ENCODE peak calls at places on chromosomes 4 and X, in five cellular contexts. One of them, this sample, is unnamed.

GRCh38 chr4:96063639-96064038 is 223.7 kb downstream of the PDHA2 start:
- DNase-seq in HCT116: no peak
- DNase-seq in vagina: no peak
- DNase-seq in GM12878: no peak
- DNase-seq in prostate gland: no peak
- DNase-seq in this sample: no peak

GRCh38 chrX:57586360-57586759 is 5.5 kb upstream of the ZXDB start:
- DNase-seq in HCT116: no peak
- DNase-seq in vagina: no peak
- DNase-seq in GM12878: no peak
- DNase-seq in prostate gland: no peak
- DNase-seq in this sample: no peak

GRCh38 chrX:107374116-107374515 is 75.3 kb upstream of the FRMPD3 start:
- DNase-seq in HCT116: no peak
- DNase-seq in vagina: no peak
- DNase-seq in GM12878: no peak
- DNase-seq in prostate gland: no peak
- DNase-seq in this sample: no peak

GRCh38 chrX:102712967-102713677 is 874 bp downstream of the GPRASP2 start:
- DNase-seq in HCT116: no peak
- DNase-seq in vagina: no peak
- DNase-seq in GM12878: no peak
- DNase-seq in prostate gland: peak; percentile 60
- DNase-seq in this sample: peak; percentile 59

GRCh38 chr4:15434086-15434485 is 6.3 kb downstream of the C1QTNF7 start:
- DNase-seq in HCT116: no peak
- DNase-seq in vagina: no peak
- DNase-seq in GM12878: no peak
- DNase-seq in prostate gland: no peak
- DNase-seq in this sample: no peak

GRCh38 chr4:24656906-24657305 is 72.6 kb upstream of the DHX15 start:
- DNase-seq in HCT116: no peak
- DNase-seq in vagina: no peak
- DNase-seq in GM12878: no peak
- DNase-seq in prostate gland: no peak
- DNase-seq in this sample: no peak

GRCh38 chr4:76016383-76016782 is 6.9 kb downstream of the CXCL10 start:
- DNase-seq in HCT116: no peak
- DNase-seq in vagina: no peak
- DNase-seq in GM12878: peak; percentile 37
- DNase-seq in prostate gland: no peak
- DNase-seq in this sample: no peak

GRCh38 chr4:76246852-76247251 is 4.7 kb upstream of the FAM47E start:
- DNase-seq in HCT116: no peak
- DNase-seq in vagina: no peak
- DNase-seq in GM12878: no peak
- DNase-seq in prostate gland: no peak
- DNase-seq in this sample: no peak

GRCh38 chr4:111198426-111198825 is 575.5 kb upstream of the PITX2 start:
- DNase-seq in HCT116: no peak
- DNase-seq in vagina: no peak
- DNase-seq in GM12878: no peak
- DNase-seq in prostate gland: no peak
- DNase-seq in this sample: no peak

GRCh38 chrX:67408423-67409079 is 135.3 kb upstream of the AR start:
- DNase-seq in HCT116: no peak
- DNase-seq in vagina: no peak
- DNase-seq in GM12878: no peak
- DNase-seq in prostate gland: no peak
- DNase-seq in this sample: no peak

GRCh38 chrX:555589-556220 is 74.9 kb upstream of the SHOX start:
- DNase-seq in HCT116: no peak
- DNase-seq in vagina: peak; percentile 43
- DNase-seq in GM12878: no peak
- DNase-seq in prostate gland: no peak
- DNase-seq in this sample: no peak

GRCh38 chrX:15043538-15043937 is 170.3 kb downstream of the MOSPD2 start:
- DNase-seq in HCT116: no peak
- DNase-seq in vagina: no peak
- DNase-seq in GM12878: peak; percentile 5
- DNase-seq in prostate gland: no peak
- DNase-seq in this sample: no peak

GRCh38 chrX:8579602-8580001 is 115.0 kb downstream of the VCX3B start:
- DNase-seq in HCT116: no peak
- DNase-seq in vagina: no peak
- DNase-seq in GM12878: no peak
- DNase-seq in prostate gland: no peak
- DNase-seq in this sample: no peak

GRCh38 chr4:183130328-183131155 is 31.5 kb downstream of the WWC2 start:
- DNase-seq in HCT116: no peak
- DNase-seq in vagina: no peak
- DNase-seq in GM12878: no peak
- DNase-seq in prostate gland: peak; percentile 78
- DNase-seq in this sample: peak; percentile 66

GRCh38 chrX:125710403-125711062 is 390.9 kb downstream of the TEX13C start:
- DNase-seq in HCT116: no peak
- DNase-seq in vagina: no peak
- DNase-seq in GM12878: no peak
- DNase-seq in prostate gland: no peak
- DNase-seq in this sample: no peak

GRCh38 chr4:139834210-139834609 is 168.6 kb downstream of the MGST2 start:
- DNase-seq in HCT116: no peak
- DNase-seq in vagina: no peak
- DNase-seq in GM12878: no peak
- DNase-seq in prostate gland: no peak
- DNase-seq in this sample: no peak

GRCh38 chr4:89245459-89245858 is 62.1 kb downstream of the GPRIN3 start:
- DNase-seq in HCT116: no peak
- DNase-seq in vagina: no peak
- DNase-seq in GM12878: no peak
- DNase-seq in prostate gland: no peak
- DNase-seq in this sample: no peak

GRCh38 chr4:109079177-109079576 is 223.3 kb downstream of the COL25A1 start:
- DNase-seq in HCT116: no peak
- DNase-seq in vagina: no peak
- DNase-seq in GM12878: no peak
- DNase-seq in prostate gland: no peak
- DNase-seq in this sample: no peak

GRCh38 chrX:86806786-86807185 is 658.5 kb downstream of the DACH2 start:
- DNase-seq in HCT116: no peak
- DNase-seq in vagina: no peak
- DNase-seq in GM12878: no peak
- DNase-seq in prostate gland: no peak
- DNase-seq in this sample: no peak

GRCh38 chr4:7630559-7631287 is 196.0 kb upstream of the PSAPL1 start:
- DNase-seq in HCT116: peak; percentile 33
- DNase-seq in vagina: no peak
- DNase-seq in GM12878: no peak
- DNase-seq in prostate gland: peak; percentile 34
- DNase-seq in this sample: no peak

GRCh38 chrX:34343001-34343400 is 210.9 kb upstream of the FAM47A start:
- DNase-seq in HCT116: no peak
- DNase-seq in vagina: no peak
- DNase-seq in GM12878: no peak
- DNase-seq in prostate gland: peak; percentile 6
- DNase-seq in this sample: no peak

GRCh38 chrX:16771483-16772398 is 14.5 kb upstream of the TXLNG start:
- DNase-seq in HCT116: peak; percentile 81
- DNase-seq in vagina: no peak
- DNase-seq in GM12878: no peak
- DNase-seq in prostate gland: no peak
- DNase-seq in this sample: no peak

GRCh38 chr4:7223566-7223965 is 31.2 kb downstream of the SORCS2 start:
- DNase-seq in HCT116: no peak
- DNase-seq in vagina: no peak
- DNase-seq in GM12878: no peak
- DNase-seq in prostate gland: no peak
- DNase-seq in this sample: no peak

GRCh38 chr4:123415977-123416376 is 19.4 kb downstream of the SPRY1 start:
- DNase-seq in HCT116: no peak
- DNase-seq in vagina: no peak
- DNase-seq in GM12878: no peak
- DNase-seq in prostate gland: no peak
- DNase-seq in this sample: no peak

GRCh38 chrX:47515941-47516649 is 33.1 kb upstream of the ZNF41 start:
- DNase-seq in HCT116: no peak
- DNase-seq in vagina: no peak
- DNase-seq in GM12878: no peak
- DNase-seq in prostate gland: no peak
- DNase-seq in this sample: no peak

GRCh38 chrX:9317174-9317573 is 147.7 kb upstream of the TBL1X start:
- DNase-seq in HCT116: no peak
- DNase-seq in vagina: no peak
- DNase-seq in GM12878: no peak
- DNase-seq in prostate gland: no peak
- DNase-seq in this sample: no peak

DNA sequence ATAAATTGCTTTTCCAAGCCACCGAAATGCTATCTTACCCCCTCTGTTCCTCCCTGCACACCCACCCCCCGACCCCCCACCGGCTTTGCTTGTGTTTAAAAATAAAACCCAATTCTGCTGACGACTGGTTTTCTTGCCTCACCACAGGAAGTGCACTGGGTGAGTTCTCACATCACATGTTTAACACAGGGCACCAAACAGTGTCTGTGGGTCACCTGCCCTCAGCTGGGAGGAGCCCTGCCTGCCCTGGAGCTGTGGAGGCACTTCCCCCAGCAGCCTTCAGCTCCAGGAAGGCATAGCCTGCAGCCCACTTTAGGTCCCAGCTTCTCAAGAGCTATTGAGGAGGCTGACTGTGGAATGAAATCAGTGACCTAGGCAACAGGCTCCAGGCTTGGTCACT is 8.8 kb downstream of the TMEM255A start:
- DNase-seq in HCT116: no peak
- DNase-seq in vagina: no peak
- DNase-seq in GM12878: peak; percentile 61
- DNase-seq in prostate gland: no peak
- DNase-seq in this sample: no peak
- TF ChIP-seq POLR2AphosphoS5 in HCT116: no peak
- TF ChIP-seq POLR2AphosphoS5 in vagina: no peak
- TF ChIP-seq POLR2AphosphoS5 in GM12878: no peak
- TF ChIP-seq POLR2AphosphoS5 in prostate gland: no peak
- TF ChIP-seq POLR2AphosphoS5 in this sample: no peak

GRCh38 chrX:136212557-136213111 is 38.6 kb downstream of the MAP7D3 start:
- DNase-seq in HCT116: no peak
- DNase-seq in vagina: no peak
- DNase-seq in GM12878: no peak
- DNase-seq in prostate gland: no peak
- DNase-seq in this sample: no peak

GRCh38 chrX:136210243-136210642 is 41.0 kb downstream of the MAP7D3 start:
- DNase-seq in HCT116: no peak
- DNase-seq in vagina: no peak
- DNase-seq in GM12878: no peak
- DNase-seq in prostate gland: no peak
- DNase-seq in this sample: no peak

GRCh38 chrX:136210806-136211205 is 40.4 kb downstream of the MAP7D3 start:
- DNase-seq in HCT116: no peak
- DNase-seq in vagina: no peak
- DNase-seq in GM12878: no peak
- DNase-seq in prostate gland: no peak
- DNase-seq in this sample: no peak

GRCh38 chrX:136209751-136210150 is 41.4 kb downstream of the MAP7D3 start:
- DNase-seq in HCT116: no peak
- DNase-seq in vagina: no peak
- DNase-seq in GM12878: no peak
- DNase-seq in prostate gland: no peak
- DNase-seq in this sample: no peak

DNA sequence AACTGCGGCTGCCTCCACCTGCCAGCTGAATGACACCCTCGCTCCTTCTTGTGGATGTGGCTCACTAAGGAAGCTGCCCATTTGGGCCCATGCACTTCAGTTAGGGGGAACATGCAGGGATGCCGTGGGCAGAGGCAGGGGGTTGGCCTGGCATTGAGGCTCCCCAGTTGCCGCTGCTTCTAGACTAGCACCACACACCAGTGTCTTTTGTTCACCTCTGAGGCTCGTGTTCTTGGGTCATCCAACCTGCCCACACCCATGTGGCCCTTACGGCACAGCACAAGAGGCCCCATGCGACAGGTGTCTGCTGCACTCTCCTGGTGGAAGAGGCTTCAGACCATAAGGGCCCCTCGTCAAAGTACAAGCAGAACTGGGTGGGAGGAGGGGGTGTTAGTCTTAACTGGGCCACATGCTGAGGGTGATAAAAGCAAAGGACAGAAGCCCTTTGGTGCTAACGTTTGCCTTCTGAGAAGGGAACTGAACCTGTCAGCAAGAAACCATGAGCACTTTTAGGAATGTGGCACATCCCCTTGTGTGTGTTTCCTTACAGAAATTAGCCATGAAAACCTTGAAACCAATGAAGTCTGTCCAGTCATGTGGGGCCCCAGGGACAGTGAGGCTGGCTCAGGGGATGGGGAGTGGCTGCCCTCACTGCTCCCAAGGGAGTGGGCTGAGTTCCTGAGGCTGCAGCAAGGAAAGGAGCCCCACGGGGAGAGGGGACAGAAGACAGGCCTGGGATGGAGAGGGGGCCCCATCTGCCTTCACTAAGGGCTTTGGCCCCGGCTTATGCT is 39.2 kb downstream of the MAP7D3 start:
- DNase-seq in HCT116: no peak
- DNase-seq in vagina: no peak
- DNase-seq in GM12878: no peak
- DNase-seq in prostate gland: no peak
- DNase-seq in this sample: no peak
- TF ChIP-seq POLR2AphosphoS5 in HCT116: no peak
- TF ChIP-seq POLR2AphosphoS5 in vagina: no peak
- TF ChIP-seq POLR2AphosphoS5 in GM12878: no peak
- TF ChIP-seq POLR2AphosphoS5 in prostate gland: no peak
- TF ChIP-seq POLR2AphosphoS5 in this sample: no peak

GRCh38 chrX:22095306-22095705 is 63.2 kb downstream of the PHEX start:
- DNase-seq in HCT116: no peak
- DNase-seq in vagina: no peak
- DNase-seq in GM12878: no peak
- DNase-seq in prostate gland: no peak
- DNase-seq in this sample: peak; percentile 19
- TF ChIP-seq POLR2AphosphoS5 in HCT116: no peak
- TF ChIP-seq POLR2AphosphoS5 in vagina: no peak
- TF ChIP-seq POLR2AphosphoS5 in GM12878: no peak
- TF ChIP-seq POLR2AphosphoS5 in prostate gland: no peak
- TF ChIP-seq POLR2AphosphoS5 in this sample: peak; percentile 47

GRCh38 chrX:110733166-110733565 is 62.5 kb downstream of the CHRDL1 start:
- DNase-seq in HCT116: no peak
- DNase-seq in vagina: no peak
- DNase-seq in GM12878: no peak
- DNase-seq in prostate gland: no peak
- DNase-seq in this sample: no peak

GRCh38 chrX:110734894-110735541 is 60.6 kb downstream of the CHRDL1 start:
- DNase-seq in HCT116: no peak
- DNase-seq in vagina: no peak
- DNase-seq in GM12878: no peak
- DNase-seq in prostate gland: no peak
- DNase-seq in this sample: no peak

DNA sequence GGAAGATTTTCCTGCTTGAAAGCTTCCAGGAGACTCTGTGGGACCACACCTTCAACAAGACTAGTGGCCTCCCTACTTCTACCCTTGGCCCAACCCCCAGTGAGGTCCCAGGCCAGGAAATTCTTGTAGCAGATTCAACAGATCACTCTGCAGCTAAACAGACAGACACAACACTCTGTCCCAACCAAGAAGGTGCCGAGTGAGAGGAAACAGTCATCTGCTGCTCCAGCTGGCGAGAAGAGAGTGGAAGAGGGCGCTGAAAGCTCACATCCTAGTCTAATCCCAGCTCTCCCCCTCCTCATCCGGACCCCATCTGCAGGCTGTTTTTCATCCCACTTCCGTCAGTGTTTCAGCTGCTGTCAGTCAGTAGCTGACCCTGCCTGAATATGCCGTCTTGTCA is 63.3 kb downstream of the CHRDL1 start:
- DNase-seq in HCT116: no peak
- DNase-seq in vagina: no peak
- DNase-seq in GM12878: no peak
- DNase-seq in prostate gland: no peak
- DNase-seq in this sample: no peak
- TF ChIP-seq POLR2AphosphoS5 in HCT116: no peak
- TF ChIP-seq POLR2AphosphoS5 in vagina: no peak
- TF ChIP-seq POLR2AphosphoS5 in GM12878: no peak
- TF ChIP-seq POLR2AphosphoS5 in prostate gland: no peak
- TF ChIP-seq POLR2AphosphoS5 in this sample: no peak

This sample was measured in breast epithelium.